ENCODE peak calls at places on chromosomes 7 and 10, in ten cellular contexts. One of them, this sample, is unnamed.
A peak's percentile ranks its signal among the peaks of the same experiment; 100 is the strongest.

GRCh38 chr10:514137-514671 is 175.3 kb downstream of the DIP2C start:
- DNase-seq in NCI-H1105 treated with DMSO at 0.1 percent for 48 hours: peak; percentile 92
- DNase-seq in activated CD8-positive, alpha-beta memory T cell treated with anti-CD3 and anti-CD28 coated beads, Interleukin-2, amount 10 ng/mL, durations not matched to agents 7 days and 5 days: no peak
- DNase-seq in CD8-positive, alpha-beta memory T cell: no peak
- DNase-seq in T-cell: no peak
- DNase-seq in endodermal cell: no peak
- DNase-seq in suprapubic skin: no peak
- DNase-seq in ELF-1: no peak
- DNase-seq in activated CD4-positive, alpha-beta T cell treated with anti-CD3 and anti-CD28 coated beads for 1 hour: no peak
- DNase-seq in astrocyte of the spinal cord: no peak
- DNase-seq in this sample: no peak

GRCh38 chr10:89540550-89540949 is 5.2 kb upstream of the SLC16A12 start:
- DNase-seq in NCI-H1105 treated with DMSO at 0.1 percent for 48 hours: no peak
- DNase-seq in activated CD8-positive, alpha-beta memory T cell treated with anti-CD3 and anti-CD28 coated beads, Interleukin-2, amount 10 ng/mL, durations not matched to agents 7 days and 5 days: no peak
- DNase-seq in CD8-positive, alpha-beta memory T cell: no peak
- DNase-seq in T-cell: no peak
- DNase-seq in endodermal cell: no peak
- DNase-seq in suprapubic skin: no peak
- DNase-seq in ELF-1: no peak
- DNase-seq in activated CD4-positive, alpha-beta T cell treated with anti-CD3 and anti-CD28 coated beads for 1 hour: no peak
- DNase-seq in astrocyte of the spinal cord: peak; percentile 52
- DNase-seq in this sample: no peak

GRCh38 chr7:121714559-121715303 is 158.2 kb upstream of the PTPRZ1 start:
- DNase-seq in NCI-H1105 treated with DMSO at 0.1 percent for 48 hours: peak; percentile 46
- DNase-seq in activated CD8-positive, alpha-beta memory T cell treated with anti-CD3 and anti-CD28 coated beads, Interleukin-2, amount 10 ng/mL, durations not matched to agents 7 days and 5 days: no peak
- DNase-seq in CD8-positive, alpha-beta memory T cell: no peak
- DNase-seq in T-cell: no peak
- DNase-seq in endodermal cell: no peak
- DNase-seq in suprapubic skin: no peak
- DNase-seq in ELF-1: no peak
- DNase-seq in activated CD4-positive, alpha-beta T cell treated with anti-CD3 and anti-CD28 coated beads for 1 hour: no peak
- DNase-seq in astrocyte of the spinal cord: no peak
- DNase-seq in this sample: no peak

GRCh38 chr7:116691664-116692063 is 19.7 kb downstream of the MET start:
- DNase-seq in NCI-H1105 treated with DMSO at 0.1 percent for 48 hours: no peak
- DNase-seq in activated CD8-positive, alpha-beta memory T cell treated with anti-CD3 and anti-CD28 coated beads, Interleukin-2, amount 10 ng/mL, durations not matched to agents 7 days and 5 days: no peak
- DNase-seq in CD8-positive, alpha-beta memory T cell: no peak
- DNase-seq in T-cell: no peak
- DNase-seq in endodermal cell: no peak
- DNase-seq in suprapubic skin: no peak
- DNase-seq in ELF-1: no peak
- DNase-seq in activated CD4-positive, alpha-beta T cell treated with anti-CD3 and anti-CD28 coated beads for 1 hour: no peak
- DNase-seq in astrocyte of the spinal cord: no peak
- DNase-seq in this sample: no peak

GRCh38 chr7:29353810-29354209 is 159.2 kb downstream of the CHN2 start:
- DNase-seq in NCI-H1105 treated with DMSO at 0.1 percent for 48 hours: no peak
- DNase-seq in activated CD8-positive, alpha-beta memory T cell treated with anti-CD3 and anti-CD28 coated beads, Interleukin-2, amount 10 ng/mL, durations not matched to agents 7 days and 5 days: no peak
- DNase-seq in CD8-positive, alpha-beta memory T cell: no peak
- DNase-seq in T-cell: no peak
- DNase-seq in endodermal cell: peak; percentile 1
- DNase-seq in suprapubic skin: no peak
- DNase-seq in ELF-1: no peak
- DNase-seq in activated CD4-positive, alpha-beta T cell treated with anti-CD3 and anti-CD28 coated beads for 1 hour: no peak
- DNase-seq in astrocyte of the spinal cord: no peak
- DNase-seq in this sample: no peak

GRCh38 chr7:83005410-83005809 is 157.3 kb downstream of the PCLO start:
- DNase-seq in NCI-H1105 treated with DMSO at 0.1 percent for 48 hours: peak; percentile 31
- DNase-seq in activated CD8-positive, alpha-beta memory T cell treated with anti-CD3 and anti-CD28 coated beads, Interleukin-2, amount 10 ng/mL, durations not matched to agents 7 days and 5 days: no peak
- DNase-seq in CD8-positive, alpha-beta memory T cell: no peak
- DNase-seq in T-cell: no peak
- DNase-seq in endodermal cell: no peak
- DNase-seq in suprapubic skin: no peak
- DNase-seq in ELF-1: no peak
- DNase-seq in activated CD4-positive, alpha-beta T cell treated with anti-CD3 and anti-CD28 coated beads for 1 hour: no peak
- DNase-seq in astrocyte of the spinal cord: peak; percentile 14
- DNase-seq in this sample: no peak

GRCh38 chr10:105974803-105975456 is 1189.6 kb downstream of the SORCS1 start:
- DNase-seq in NCI-H1105 treated with DMSO at 0.1 percent for 48 hours: no peak
- DNase-seq in activated CD8-positive, alpha-beta memory T cell treated with anti-CD3 and anti-CD28 coated beads, Interleukin-2, amount 10 ng/mL, durations not matched to agents 7 days and 5 days: no peak
- DNase-seq in CD8-positive, alpha-beta memory T cell: no peak
- DNase-seq in T-cell: no peak
- DNase-seq in endodermal cell: peak; percentile 75
- DNase-seq in suprapubic skin: no peak
- DNase-seq in ELF-1: peak; percentile 6
- DNase-seq in activated CD4-positive, alpha-beta T cell treated with anti-CD3 and anti-CD28 coated beads for 1 hour: no peak
- DNase-seq in astrocyte of the spinal cord: peak; percentile 37
- DNase-seq in this sample: no peak

GRCh38 chr10:110324201-110324804 is 19.6 kb upstream of the SMNDC1 start:
- DNase-seq in NCI-H1105 treated with DMSO at 0.1 percent for 48 hours: no peak
- DNase-seq in activated CD8-positive, alpha-beta memory T cell treated with anti-CD3 and anti-CD28 coated beads, Interleukin-2, amount 10 ng/mL, durations not matched to agents 7 days and 5 days: no peak
- DNase-seq in CD8-positive, alpha-beta memory T cell: no peak
- DNase-seq in T-cell: no peak
- DNase-seq in endodermal cell: peak; percentile 62
- DNase-seq in suprapubic skin: no peak
- DNase-seq in ELF-1: no peak
- DNase-seq in activated CD4-positive, alpha-beta T cell treated with anti-CD3 and anti-CD28 coated beads for 1 hour: no peak
- DNase-seq in astrocyte of the spinal cord: no peak
- DNase-seq in this sample: no peak

GRCh38 chr7:135801045-135801693 is 52.6 kb upstream of the FAM180A start:
- DNase-seq in NCI-H1105 treated with DMSO at 0.1 percent for 48 hours: peak; percentile 87
- DNase-seq in activated CD8-positive, alpha-beta memory T cell treated with anti-CD3 and anti-CD28 coated beads, Interleukin-2, amount 10 ng/mL, durations not matched to agents 7 days and 5 days: no peak
- DNase-seq in CD8-positive, alpha-beta memory T cell: no peak
- DNase-seq in T-cell: no peak
- DNase-seq in endodermal cell: peak; percentile 70
- DNase-seq in suprapubic skin: no peak
- DNase-seq in ELF-1: peak; percentile 49
- DNase-seq in activated CD4-positive, alpha-beta T cell treated with anti-CD3 and anti-CD28 coated beads for 1 hour: no peak
- DNase-seq in astrocyte of the spinal cord: peak; percentile 73
- DNase-seq in this sample: no peak

GRCh38 chr7:44114586-44115310 is 8.6 kb downstream of the POLD2 start:
- DNase-seq in NCI-H1105 treated with DMSO at 0.1 percent for 48 hours: no peak
- DNase-seq in activated CD8-positive, alpha-beta memory T cell treated with anti-CD3 and anti-CD28 coated beads, Interleukin-2, amount 10 ng/mL, durations not matched to agents 7 days and 5 days: no peak
- DNase-seq in CD8-positive, alpha-beta memory T cell: no peak
- DNase-seq in T-cell: no peak
- DNase-seq in endodermal cell: no peak
- DNase-seq in suprapubic skin: no peak
- DNase-seq in ELF-1: no peak
- DNase-seq in activated CD4-positive, alpha-beta T cell treated with anti-CD3 and anti-CD28 coated beads for 1 hour: no peak
- DNase-seq in astrocyte of the spinal cord: no peak
- DNase-seq in this sample: no peak

GRCh38 chr7:42691030-42691639 is 220.7 kb downstream of the C7orf25 start:
- DNase-seq in NCI-H1105 treated with DMSO at 0.1 percent for 48 hours: peak; percentile 7
- DNase-seq in activated CD8-positive, alpha-beta memory T cell treated with anti-CD3 and anti-CD28 coated beads, Interleukin-2, amount 10 ng/mL, durations not matched to agents 7 days and 5 days: no peak
- DNase-seq in CD8-positive, alpha-beta memory T cell: no peak
- DNase-seq in T-cell: no peak
- DNase-seq in endodermal cell: peak; percentile 82
- DNase-seq in suprapubic skin: no peak
- DNase-seq in ELF-1: peak; percentile 76
- DNase-seq in activated CD4-positive, alpha-beta T cell treated with anti-CD3 and anti-CD28 coated beads for 1 hour: no peak
- DNase-seq in astrocyte of the spinal cord: peak; percentile 72
- DNase-seq in this sample: no peak

GRCh38 chr10:8137726-8138125 is 83.2 kb downstream of the GATA3 start:
- DNase-seq in NCI-H1105 treated with DMSO at 0.1 percent for 48 hours: no peak
- DNase-seq in activated CD8-positive, alpha-beta memory T cell treated with anti-CD3 and anti-CD28 coated beads, Interleukin-2, amount 10 ng/mL, durations not matched to agents 7 days and 5 days: peak; percentile 67
- DNase-seq in CD8-positive, alpha-beta memory T cell: no peak
- DNase-seq in T-cell: no peak
- DNase-seq in endodermal cell: no peak
- DNase-seq in suprapubic skin: no peak
- DNase-seq in ELF-1: no peak
- DNase-seq in activated CD4-positive, alpha-beta T cell treated with anti-CD3 and anti-CD28 coated beads for 1 hour: no peak
- DNase-seq in astrocyte of the spinal cord: no peak
- DNase-seq in this sample: no peak

GRCh38 chr7:139687980-139688632 is 89.7 kb downstream of the HIPK2 start:
- DNase-seq in NCI-H1105 treated with DMSO at 0.1 percent for 48 hours: no peak
- DNase-seq in activated CD8-positive, alpha-beta memory T cell treated with anti-CD3 and anti-CD28 coated beads, Interleukin-2, amount 10 ng/mL, durations not matched to agents 7 days and 5 days: no peak
- DNase-seq in CD8-positive, alpha-beta memory T cell: no peak
- DNase-seq in T-cell: no peak
- DNase-seq in endodermal cell: no peak
- DNase-seq in suprapubic skin: no peak
- DNase-seq in ELF-1: peak; percentile 41
- DNase-seq in activated CD4-positive, alpha-beta T cell treated with anti-CD3 and anti-CD28 coated beads for 1 hour: no peak
- DNase-seq in astrocyte of the spinal cord: peak; percentile 66
- DNase-seq in this sample: no peak

GRCh38 chr7:87735360-87735759 is 107.2 kb downstream of the RUNDC3B start:
- DNase-seq in NCI-H1105 treated with DMSO at 0.1 percent for 48 hours: no peak
- DNase-seq in activated CD8-positive, alpha-beta memory T cell treated with anti-CD3 and anti-CD28 coated beads, Interleukin-2, amount 10 ng/mL, durations not matched to agents 7 days and 5 days: no peak
- DNase-seq in CD8-positive, alpha-beta memory T cell: no peak
- DNase-seq in T-cell: no peak
- DNase-seq in endodermal cell: no peak
- DNase-seq in suprapubic skin: no peak
- DNase-seq in ELF-1: no peak
- DNase-seq in activated CD4-positive, alpha-beta T cell treated with anti-CD3 and anti-CD28 coated beads for 1 hour: no peak
- DNase-seq in astrocyte of the spinal cord: peak; percentile 1
- DNase-seq in this sample: no peak

GRCh38 chr10:113108180-113108835 is 158.3 kb downstream of the TCF7L2 start:
- DNase-seq in NCI-H1105 treated with DMSO at 0.1 percent for 48 hours: no peak
- DNase-seq in activated CD8-positive, alpha-beta memory T cell treated with anti-CD3 and anti-CD28 coated beads, Interleukin-2, amount 10 ng/mL, durations not matched to agents 7 days and 5 days: no peak
- DNase-seq in CD8-positive, alpha-beta memory T cell: peak; percentile 11
- DNase-seq in T-cell: peak; percentile 5
- DNase-seq in endodermal cell: peak; percentile 97
- DNase-seq in suprapubic skin: no peak
- DNase-seq in ELF-1: peak; percentile 91
- DNase-seq in activated CD4-positive, alpha-beta T cell treated with anti-CD3 and anti-CD28 coated beads for 1 hour: no peak
- DNase-seq in astrocyte of the spinal cord: no peak
- DNase-seq in this sample: peak; percentile 9

GRCh38 chr10:70437721-70438120 is 3.8 kb downstream of the NODAL start:
- DNase-seq in NCI-H1105 treated with DMSO at 0.1 percent for 48 hours: no peak
- DNase-seq in activated CD8-positive, alpha-beta memory T cell treated with anti-CD3 and anti-CD28 coated beads, Interleukin-2, amount 10 ng/mL, durations not matched to agents 7 days and 5 days: no peak
- DNase-seq in CD8-positive, alpha-beta memory T cell: no peak
- DNase-seq in T-cell: no peak
- DNase-seq in endodermal cell: peak; percentile 93
- DNase-seq in suprapubic skin: no peak
- DNase-seq in ELF-1: peak; percentile 49
- DNase-seq in activated CD4-positive, alpha-beta T cell treated with anti-CD3 and anti-CD28 coated beads for 1 hour: no peak
- DNase-seq in astrocyte of the spinal cord: no peak
- DNase-seq in this sample: no peak

GRCh38 chr7:134651991-134652390 is 5.3 kb downstream of the BPGM start:
- DNase-seq in NCI-H1105 treated with DMSO at 0.1 percent for 48 hours: no peak
- DNase-seq in activated CD8-positive, alpha-beta memory T cell treated with anti-CD3 and anti-CD28 coated beads, Interleukin-2, amount 10 ng/mL, durations not matched to agents 7 days and 5 days: no peak
- DNase-seq in CD8-positive, alpha-beta memory T cell: no peak
- DNase-seq in T-cell: no peak
- DNase-seq in endodermal cell: no peak
- DNase-seq in suprapubic skin: no peak
- DNase-seq in ELF-1: no peak
- DNase-seq in activated CD4-positive, alpha-beta T cell treated with anti-CD3 and anti-CD28 coated beads for 1 hour: no peak
- DNase-seq in astrocyte of the spinal cord: no peak
- DNase-seq in this sample: no peak

GRCh38 chr10:76721891-76722505 is 915.6 kb downstream of the KCNMA1 start:
- DNase-seq in NCI-H1105 treated with DMSO at 0.1 percent for 48 hours: no peak
- DNase-seq in activated CD8-positive, alpha-beta memory T cell treated with anti-CD3 and anti-CD28 coated beads, Interleukin-2, amount 10 ng/mL, durations not matched to agents 7 days and 5 days: no peak
- DNase-seq in CD8-positive, alpha-beta memory T cell: no peak
- DNase-seq in T-cell: no peak
- DNase-seq in endodermal cell: no peak
- DNase-seq in suprapubic skin: no peak
- DNase-seq in ELF-1: no peak
- DNase-seq in activated CD4-positive, alpha-beta T cell treated with anti-CD3 and anti-CD28 coated beads for 1 hour: no peak
- DNase-seq in astrocyte of the spinal cord: peak; percentile 11
- DNase-seq in this sample: no peak